ENCODE peak calls at places on chromosomes 2 and 18, in nine cellular contexts. K is stimulated activated CD4-positive, alpha-beta T cell treated with anti-CD3 and anti-CD28 coated beads, Interleukin-1b, Interleukin-23, amount 100 ng/mL, for 4 hours; U is brain microvascular endothelial cell; D is A549; E is NCI-H82; Q is tibial artery; S is GM12865; Z is HT-29; W is H1. L is an unnamed sample.

GRCh38 chr2:231118122-231118942 is 6.5 kb downstream of the HTR2B start:
- DNase-seq in K (no peak), U (no peak), D (no peak), E (no peak), Q (no peak), S (peak; percentile 7), Z (no peak), W (no peak), L (no peak)

GRCh38 chr2:183530333-183530901 is 406.2 kb downstream of the NUP35 start:
- DNase-seq in K (no peak), U (no peak), D (no peak), E (no peak), Q (no peak), S (peak; percentile 19), Z (no peak), W (no peak), L (no peak)

GRCh38 chr2:180291060-180291459 is 284.0 kb upstream of the CWC22 start:
- DNase-seq in K (no peak), U (peak; percentile 75), D (peak; percentile 16), E (no peak), Q (no peak), S (no peak), Z (no peak), W (no peak), L (no peak)

GRCh38 chr2:47867205-47867604 is 39.1 kb downstream of the FBXO11 start:
- DNase-seq in K (no peak), U (peak; percentile 74), D (peak; percentile 24), E (peak; percentile 36), Q (no peak), S (no peak), Z (peak; percentile 25), W (no peak), L (peak; percentile 5)

GRCh38 chr18:58572181-58572580 is 56.7 kb downstream of the ALPK2 start:
- DNase-seq in K (no peak), U (peak; percentile 97), D (peak; percentile 65), E (no peak), Q (no peak), S (peak; percentile 50), Z (no peak), W (no peak), L (no peak)

GRCh38 chr2:73107211-73107926 is 5.4 kb downstream of the RAB11FIP5 start:
- DNase-seq in K (no peak), U (no peak), D (no peak), E (no peak), Q (peak; percentile 62), S (no peak), Z (no peak), W (no peak), L (no peak)

GRCh38 chr2:216002274-216002673 is 11.1 kb downstream of the MREG start:
- DNase-seq in K (no peak), U (no peak), D (no peak), E (no peak), Q (no peak), S (peak; percentile 50), Z (no peak), W (no peak), L (no peak)

GRCh38 chr18:40347261-40347660 is 1607.8 kb upstream of the PIK3C3 start:
- DNase-seq in K (no peak), U (no peak), D (no peak), E (peak; percentile 34), Q (no peak), S (no peak), Z (no peak), W (no peak), L (no peak)

GRCh38 chr2:235638541-235639192 is 144.8 kb downstream of the AGAP1 start:
- DNase-seq in K (no peak), U (no peak), D (no peak), E (peak; percentile 48), Q (no peak), S (no peak), Z (peak; percentile 18), W (no peak), L (no peak)

GRCh38 chr2:40680547-40680946 is 228.7 kb upstream of the SLC8A1 start:
- DNase-seq in K (no peak), U (no peak), D (no peak), E (no peak), Q (no peak), S (peak; percentile 28), Z (no peak), W (no peak), L (no peak)

GRCh38 chr2:30348825-30349224 is 98.2 kb upstream of the LCLAT1 start:
- DNase-seq in K (no peak), U (no peak), D (no peak), E (no peak), Q (no peak), S (no peak), Z (no peak), W (no peak), L (no peak)

GRCh38 chr2:223042704-223043118 is 9.3 kb upstream of the KCNE4 start:
- DNase-seq in K (no peak), U (no peak), D (peak; percentile 65), E (no peak), Q (no peak), S (no peak), Z (no peak), W (no peak), L (no peak)

GRCh38 chr2:159549234-159549633 is 67.1 kb downstream of the BAZ2B start:
- DNase-seq in K (no peak), U (peak; percentile 28), D (no peak), E (no peak), Q (no peak), S (no peak), Z (no peak), W (no peak), L (no peak)

GRCh38 chr18:28875059-28875458 is 698.1 kb upstream of the CDH2 start:
- DNase-seq in K (no peak), U (no peak), D (no peak), E (no peak), Q (no peak), S (no peak), Z (no peak), W (no peak), L (no peak)

GRCh38 chr2:3628800-3629199 is 29.2 kb upstream of the ALLC start:
- DNase-seq in K (no peak), U (no peak), D (peak; percentile 41), E (peak; percentile 63), Q (peak; percentile 49), S (no peak), Z (peak; percentile 31), W (peak; percentile 21), L (peak; percentile 61)

GRCh38 chr2:239727182-239727775 is 297.9 kb downstream of the NDUFA10 start:
- DNase-seq in K (no peak), U (no peak), D (no peak), E (no peak), Q (peak; percentile 32), S (no peak), Z (no peak), W (no peak), L (no peak)

GRCh38 chr2:233152541-233152940 is 92.4 kb downstream of the INPP5D start:
- DNase-seq in K (no peak), U (no peak), D (no peak), E (no peak), Q (no peak), S (no peak), Z (no peak), W (no peak), L (no peak)

GRCh38 chr18:36314754-36315153 is 17.2 kb downstream of the FHOD3 start:
- DNase-seq in K (no peak), U (peak; percentile 88), D (peak; percentile 17), E (no peak), Q (no peak), S (no peak), Z (no peak), W (no peak), L (no peak)

GRCh38 chr2:138029238-138029637 is 65.0 kb downstream of the HNMT start:
- DNase-seq in K (no peak), U (peak; percentile 56), D (no peak), E (no peak), Q (peak; percentile 78), S (no peak), Z (no peak), W (no peak), L (no peak)

GRCh38 chr18:6810191-6810590 is 80.7 kb downstream of the ARHGAP28 start:
- DNase-seq in K (no peak), U (no peak), D (no peak), E (no peak), Q (no peak), S (no peak), Z (no peak), W (no peak), L (no peak)

GRCh38 chr2:218879881-218880748 is 537 bp upstream of the WNT10A start:
- DNase-seq in K (peak; percentile 80), U (no peak), D (no peak), E (peak; percentile 67), Q (no peak), S (peak; percentile 79), Z (peak; percentile 60), W (no peak), L (no peak)

GRCh38 chr2:175373001-175373727 is 191.7 kb upstream of the ATP5MC3 start:
- DNase-seq in K (no peak), U (no peak), D (no peak), E (no peak), Q (no peak), S (no peak), Z (peak; percentile 36), W (no peak), L (no peak)

GRCh38 chr2:26203906-26204305 is 31.0 kb downstream of the GAREM2 start:
- DNase-seq in K (no peak), U (no peak), D (no peak), E (peak; percentile 30), Q (no peak), S (no peak), Z (no peak), W (no peak), L (no peak)

GRCh38 chr2:86221066-86221684 is 21.9 kb downstream of the MRPL35 start:
- DNase-seq in K (peak; percentile 29), U (peak; percentile 41), D (peak; percentile 61), E (peak; percentile 50), Q (no peak), S (peak; percentile 81), Z (peak; percentile 68), W (no peak), L (no peak)

GRCh38 chr2:150627526-150627925 is 140.1 kb upstream of the RND3 start:
- DNase-seq in K (no peak), U (no peak), D (no peak), E (no peak), Q (no peak), S (no peak), Z (no peak), W (no peak), L (no peak)